ENCODE peak calls at places on chromosome 21, in four cellular contexts. F is CD8-positive, alpha-beta memory T cell; S is breast epithelium; A is heart left ventricle. C is an unnamed sample. For H3K4me1, the result is how much of the 10 kb centered on the place peaks cover.

GRCh38 chr21:42163511-42163863 is 55.5 kb upstream of the ABCG1 start:
- DNase-seq in F (no peak), S (peak), A (no peak), C (no peak)

GRCh38 chr21:28240586-28240985 is 752.1 kb downstream of the LTN1 start:
- DNase-seq in F (no peak), S (no peak), A (no peak), C (no peak)

GRCh38 chr21:19969156-19969555 is 1029.1 kb upstream of the NCAM2 start:
- DNase-seq in F (no peak), S (no peak), A (no peak), C (no peak)

GRCh38 chr21:24861471-24861870 is 745.8 kb downstream of the MRPL39 start:
- DNase-seq in F (no peak), S (no peak), A (no peak), C (no peak)

GRCh38 chr21:26939532-26940181 is 27.2 kb downstream of the ADAMTS5 start:
- DNase-seq in F (no peak), S (no peak), A (no peak), C (no peak)

GRCh38 chr21:35882791-35883240 is 177.5 kb downstream of the SETD4 start:
- DNase-seq in F (no peak), S (no peak), A (no peak), C (no peak)

GRCh38 chr21:41947596-41948403 is 6.0 kb downstream of the C2CD2 start:
- DNase-seq in F (no peak), S (no peak), A (peak), C (no peak)

GRCh38 chr21:16395285-16395684 is 665.5 kb downstream of the USP25 start:
- DNase-seq in F (no peak), S (no peak), A (no peak), C (no peak)

GRCh38 chr21:35366348-35367085 is 317.4 kb upstream of the RUNX1 start:
- DNase-seq in F (no peak), S (no peak), A (peak), C (no peak)

GRCh38 chr21:32463889-32464300 is 51.4 kb downstream of the EVA1C start:
- DNase-seq in F (no peak), S (no peak), A (no peak), C (no peak)

GRCh38 chr21:26977741-26978140 is 10.9 kb upstream of the ADAMTS5 start:
- DNase-seq in F (no peak), S (no peak), A (no peak), C (no peak)

GRCh38 chr21:25881524-25882376 is 147.0 kb downstream of the GABPA start:
- DNase-seq in F (peak), S (peak), A (peak), C (peak)

GRCh38 chr21:21464691-21465090 is 466.5 kb downstream of the NCAM2 start:
- DNase-seq in F (no peak), S (no peak), A (no peak), C (no peak)
- H3K4me1 ChIP-seq in F (under half), S (under half), A (under half), C (under half)

GRCh38 chr21:44006017-44006624 is 6.0 kb upstream of the TRAPPC10 start:
- DNase-seq in F (no peak), S (no peak), A (peak), C (no peak)
- H3K27ac ChIP-seq in F (no peak), S (peak), A (peak), C (no peak)

GRCh38 chr21:37412603-37413360 is 46.2 kb downstream of the DYRK1A start:
- DNase-seq in F (no peak), S (no peak), A (no peak), C (no peak)

GRCh38 chr21:37408464-37409193 is 42.1 kb downstream of the DYRK1A start:
- DNase-seq in F (no peak), S (no peak), A (no peak), C (no peak)

GRCh38 chr21:37407719-37408455 is 41.3 kb downstream of the DYRK1A start:
- DNase-seq in F (no peak), S (no peak), A (no peak), C (no peak)

GRCh38 chr21:37413553-37414291 is 47.1 kb downstream of the DYRK1A start:
- DNase-seq in F (no peak), S (no peak), A (no peak), C (no peak)

DNA sequence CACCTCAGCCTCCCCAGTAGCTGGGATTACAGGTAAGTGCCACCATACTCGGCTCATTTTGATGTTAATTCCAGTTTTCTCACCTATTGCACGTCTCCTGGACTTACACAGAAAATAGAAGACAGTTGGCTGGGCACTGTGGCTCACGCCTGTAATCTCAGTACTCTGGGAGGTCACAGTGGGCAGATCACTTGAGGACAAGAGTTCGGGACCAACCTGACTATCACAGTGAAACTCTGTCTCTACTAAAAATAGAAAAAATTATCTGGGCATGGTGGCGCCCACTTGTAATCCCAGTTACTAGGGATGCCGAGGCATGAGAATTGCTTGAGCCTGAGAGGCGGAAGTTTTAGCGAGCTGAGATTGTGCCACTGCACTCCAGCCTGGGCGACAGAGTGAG is 44.1 kb downstream of the DYRK1A start:
- DNase-seq in F (no peak), S (no peak), A (no peak), C (no peak)
- H3K4me1 ChIP-seq in F (half or more), S (under half), A (half or more), C (under half)

GRCh38 chr21:46098303-46099141 is 610 bp downstream of the COL6A2 start:
- DNase-seq in F (peak), S (peak), A (no peak), C (no peak)
- H3K27ac ChIP-seq in F (no peak), S (peak), A (peak), C (peak)

DNA sequence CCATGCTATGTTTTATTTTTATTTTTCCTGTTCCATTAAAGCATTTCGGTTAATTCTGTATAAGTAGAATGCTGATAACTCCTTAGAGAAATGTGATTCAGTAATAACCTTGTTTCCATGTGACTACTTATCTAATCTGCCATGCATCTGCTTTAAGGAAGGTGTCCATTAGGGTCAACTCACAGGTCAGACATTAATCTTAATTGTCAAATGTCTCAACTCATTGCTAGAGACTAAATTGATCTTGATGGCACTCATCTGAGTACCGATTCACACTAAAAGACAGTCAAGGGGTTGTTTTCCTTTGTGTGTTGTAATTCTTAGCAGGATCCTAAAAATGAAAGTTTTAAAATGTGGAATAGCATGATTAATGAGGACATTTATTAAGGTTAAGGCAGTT is 41.8 kb downstream of the ITSN1 start:
- DNase-seq in F (no peak), S (no peak), A (no peak), C (no peak)
- H3K4me1 ChIP-seq in F (under half), S (under half), A (under half), C (under half)

DNA sequence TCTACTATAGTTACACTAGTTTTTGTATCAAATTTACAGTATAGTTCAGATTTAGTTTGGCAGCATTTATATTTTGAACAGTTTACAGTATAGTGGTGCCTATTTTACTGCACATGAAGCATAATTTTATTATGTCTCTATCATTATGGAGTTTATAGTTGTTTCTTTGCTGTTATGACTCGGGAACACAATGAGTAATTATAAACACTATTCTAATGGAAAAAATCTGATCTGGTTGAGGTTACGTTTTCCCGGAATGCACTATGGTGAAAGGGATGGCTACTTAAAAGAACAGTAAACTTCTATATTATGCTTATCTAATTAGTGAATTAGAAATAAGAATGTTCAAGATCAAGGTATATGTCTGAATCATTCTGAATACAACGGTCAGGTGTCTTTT is 10.6 kb downstream of the LCA5L start:
- DNase-seq in F (no peak), S (no peak), A (no peak), C (no peak)
- H3K27ac ChIP-seq in F (no peak), S (no peak), A (no peak), C (no peak)

GRCh38 chr21:37371041-37371397 is 4.4 kb downstream of the DYRK1A start:
- DNase-seq in F (no peak), S (no peak), A (no peak), C (no peak)
- H3K4me1 ChIP-seq in F (half or more), S (under half), A (half or more), C (half or more)

DNA sequence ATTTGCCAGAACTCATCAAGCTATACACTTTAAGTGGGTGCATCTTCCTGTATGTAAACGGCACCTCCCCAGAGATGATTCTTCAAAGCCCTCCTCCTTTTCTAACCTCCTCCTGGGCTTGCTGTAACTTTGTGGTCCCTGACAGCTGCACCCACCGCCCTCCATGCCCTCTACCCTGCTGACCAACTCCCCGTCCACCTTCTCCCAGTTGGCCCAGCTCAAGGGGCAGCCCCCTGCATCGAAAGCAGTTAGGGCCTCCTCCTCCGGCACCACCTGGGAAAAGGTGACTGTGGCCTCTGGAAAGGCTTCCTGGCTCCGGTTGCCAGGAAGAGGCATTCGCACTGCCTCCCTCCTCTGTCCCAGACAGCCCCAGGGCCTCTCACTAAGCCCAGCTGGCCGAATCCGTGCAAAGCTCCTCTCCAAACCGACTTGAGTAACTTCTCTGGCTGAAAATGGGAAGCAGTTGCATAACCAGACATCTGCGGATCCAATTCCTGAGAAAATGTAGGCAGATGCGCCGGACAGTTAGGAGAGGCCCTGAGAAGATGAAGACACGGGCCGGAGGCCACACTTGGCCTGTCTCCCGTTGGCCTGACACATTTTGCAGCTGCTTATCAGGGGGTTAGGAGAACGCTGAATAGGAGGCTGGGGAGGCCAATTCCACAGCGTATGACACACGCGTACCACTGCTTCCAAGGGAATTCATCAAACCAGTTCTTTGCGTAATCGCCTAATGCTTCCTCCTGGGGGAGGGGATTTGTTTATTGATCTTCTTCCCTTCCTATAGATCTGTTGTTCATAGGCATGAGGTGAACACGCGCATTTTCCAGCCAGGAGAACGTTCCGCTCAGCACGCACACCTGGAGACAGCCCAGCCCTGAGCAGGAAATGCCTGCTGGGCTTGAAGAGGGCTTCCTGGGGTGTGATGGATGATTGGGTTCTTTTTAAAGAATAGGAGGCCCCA is 48.7 kb upstream of the COL6A2 start:
- DNase-seq in F (no peak), S (peak), A (peak), C (no peak)
- H3K27ac ChIP-seq in F (no peak), S (peak), A (peak), C (no peak)